ENCODE peak calls at places on chromosomes 2 and 18, in four cellular contexts. U is WTC11, V is GM12878, J is HepG2. O is an unnamed sample.
A peak's percentile ranks its signal among the peaks of the same experiment; 100 is the strongest.

GRCh38 chr2:216083464-216084279 is 2.0 kb downstream of the TMEM169 start:
- DNase-seq in U (peak; percentile 47), V (no peak), J (peak; percentile 70), O (peak; percentile 20)

GRCh38 chr2:9797681-9798556 is 45.4 kb upstream of the TAF1B start:
- DNase-seq in J (peak; percentile 57), V (no peak), U (no peak), O (no peak)

GRCh38 chr18:28837100-28837499 is 660.2 kb upstream of the CDH2 start:
- DNase-seq in V (no peak), U (no peak), J (no peak), O (no peak)

GRCh38 chr18:39799010-39799409 is 2156.0 kb upstream of the PIK3C3 start:
- DNase-seq in U (no peak), V (no peak), J (no peak), O (no peak)

GRCh38 chr2:65383571-65384488 is 48.6 kb downstream of the SPRED2 start:
- DNase-seq in V (no peak), U (no peak), J (no peak), O (no peak)

GRCh38 chr2:45301307-45302010 is 292.2 kb upstream of the SIX2 start:
- DNase-seq in U (no peak), V (no peak), J (no peak), O (no peak)

GRCh38 chr2:173793649-173794565 is 171.3 kb downstream of the SP3 start:
- DNase-seq in J (no peak), V (no peak), U (no peak), O (no peak)

GRCh38 chr2:101788995-101789970 is 91.8 kb downstream of the MAP4K4 start:
- DNase-seq in J (peak; percentile 78), U (no peak), V (no peak), O (no peak)

GRCh38 chr2:1910562-1911256 is 166.4 kb upstream of the PXDN start:
- DNase-seq in U (no peak), J (no peak), V (no peak), O (no peak)

GRCh38 chr2:24566630-24567029 is 75.6 kb downstream of the NCOA1 start:
- DNase-seq in J (no peak), U (no peak), V (no peak), O (no peak)

GRCh38 chr2:126733795-126734194 is 77.8 kb downstream of the GYPC start:
- DNase-seq in V (no peak), U (no peak), J (no peak), O (no peak)

GRCh38 chr2:181397331-181397730 is 59.9 kb upstream of the ITGA4 start:
- DNase-seq in V (no peak), J (no peak), U (no peak), O (no peak)

GRCh38 chr2:25274868-25275574 is 66.7 kb downstream of the DNMT3A start:
- DNase-seq in V (no peak), U (no peak), J (no peak), O (peak; percentile 26)

GRCh38 chr2:73072416-73072815 is 904 bp upstream of the SFXN5 start:
- DNase-seq in V (no peak), J (no peak), U (no peak), O (no peak)

GRCh38 chr18:9933865-9934264 is 20.0 kb downstream of the VAPA start:
- DNase-seq in V (no peak), U (no peak), J (no peak), O (no peak)

GRCh38 chr2:12514631-12515437 is 201.9 kb upstream of the TRIB2 start:
- DNase-seq in J (peak; percentile 86), V (no peak), U (no peak), O (no peak)

GRCh38 chr2:237202288-237203030 is 116.8 kb downstream of the COPS8 start:
- DNase-seq in U (no peak), V (no peak), J (no peak), O (no peak)

GRCh38 chr18:55013086-55013485 is 53.8 kb upstream of the CCDC68 start:
- DNase-seq in V (no peak), U (no peak), J (no peak), O (no peak)

GRCh38 chr2:96819101-96819875 is 3.2 kb downstream of the CNNM3 start:
- DNase-seq in V (no peak), J (peak; percentile 98), U (no peak), O (peak; percentile 60)

GRCh38 chr18:47756364-47757016 is 174.0 kb downstream of the SMAD2 start:
- DNase-seq in U (peak; percentile 83), V (no peak), J (peak; percentile 46), O (peak; percentile 56)

GRCh38 chr2:26621469-26622199 is 19.5 kb downstream of the CIB4 start:
- DNase-seq in J (no peak), V (no peak), U (no peak), O (no peak)

GRCh38 chr2:95074663-95075439 is 46.8 kb downstream of the MRPS5 start:
- DNase-seq in U (no peak), J (no peak), V (no peak), O (no peak)

GRCh38 chr18:42242758-42243157 is 287.7 kb downstream of the PIK3C3 start:
- DNase-seq in V (no peak), U (no peak), J (peak; percentile 60), O (no peak)

GRCh38 chr2:198308368-198308767 is 504.0 kb downstream of the PLCL1 start:
- DNase-seq in U (no peak), J (no peak), V (no peak), O (no peak)

GRCh38 chr18:40949138-40949949 is 1005.7 kb upstream of the PIK3C3 start:
- DNase-seq in U (no peak), V (no peak), J (no peak), O (no peak)

GRCh38 chr2:71609029-71609428 is 155.7 kb downstream of the DYSF start:
- DNase-seq in V (no peak), J (no peak), U (peak; percentile 3), O (no peak)

GRCh38 chr2:231188506-231189170 is 9.8 kb upstream of the ARMC9 start:
- DNase-seq in J (no peak), V (no peak), U (no peak), O (no peak)

GRCh38 chr2:1727101-1727771 is 17.1 kb downstream of the PXDN start:
- DNase-seq in J (no peak), V (no peak), U (no peak), O (no peak)

GRCh38 chr2:7860693-7861092 is 821.2 kb upstream of the ID2 start:
- DNase-seq in J (no peak), V (no peak), U (no peak), O (no peak)

GRCh38 chr18:46413684-46414083 is 243.3 kb downstream of the LOXHD1 start:
- DNase-seq in U (no peak), V (no peak), J (no peak), O (no peak)

GRCh38 chr18:12046046-12046750 is 47.4 kb upstream of the ANKRD62 start:
- DNase-seq in J (peak; percentile 21), V (no peak), U (no peak), O (no peak)

GRCh38 chr2:119324748-119325270 is 41.8 kb downstream of the C2orf76 start:
- DNase-seq in J (no peak), V (no peak), U (no peak), O (no peak)

GRCh38 chr2:10305715-10306114 is 3.0 kb downstream of the HPCAL1 start:
- DNase-seq in V (no peak), J (peak; percentile 60), U (peak; percentile 55), O (no peak)

GRCh38 chr18:58525928-58526424 is 102.9 kb downstream of the ALPK2 start:
- DNase-seq in U (no peak), J (no peak), V (peak; percentile 64), O (no peak)

GRCh38 chr2:232815569-232815968 is 39.2 kb upstream of the KCNJ13 start:
- DNase-seq in U (no peak), J (no peak), V (no peak), O (no peak)

GRCh38 chr2:232817756-232818155 is 41.4 kb upstream of the KCNJ13 start:
- DNase-seq in U (no peak), J (no peak), V (no peak), O (no peak)

GRCh38 chr2:232816656-232817055 is 40.3 kb upstream of the KCNJ13 start:
- DNase-seq in J (no peak), U (no peak), V (no peak), O (no peak)
- TF ChIP-seq CREM in J (no peak), U (no peak), V (no peak), O (no peak)

GRCh38 chr2:46326231-46326980 is 29.2 kb downstream of the EPAS1 start:
- DNase-seq in V (no peak), U (no peak), J (peak; percentile 93), O (peak; percentile 54)
- TF ChIP-seq CREM in V (no peak), U (no peak), J (peak; percentile 73), O (no peak)

GRCh38 chr2:128457716-128458115 is 139.0 kb upstream of the HS6ST1 start:
- DNase-seq in J (no peak), U (no peak), V (no peak), O (no peak)
- TF ChIP-seq CREM in J (no peak), U (no peak), V (no peak), O (no peak)

DNA sequence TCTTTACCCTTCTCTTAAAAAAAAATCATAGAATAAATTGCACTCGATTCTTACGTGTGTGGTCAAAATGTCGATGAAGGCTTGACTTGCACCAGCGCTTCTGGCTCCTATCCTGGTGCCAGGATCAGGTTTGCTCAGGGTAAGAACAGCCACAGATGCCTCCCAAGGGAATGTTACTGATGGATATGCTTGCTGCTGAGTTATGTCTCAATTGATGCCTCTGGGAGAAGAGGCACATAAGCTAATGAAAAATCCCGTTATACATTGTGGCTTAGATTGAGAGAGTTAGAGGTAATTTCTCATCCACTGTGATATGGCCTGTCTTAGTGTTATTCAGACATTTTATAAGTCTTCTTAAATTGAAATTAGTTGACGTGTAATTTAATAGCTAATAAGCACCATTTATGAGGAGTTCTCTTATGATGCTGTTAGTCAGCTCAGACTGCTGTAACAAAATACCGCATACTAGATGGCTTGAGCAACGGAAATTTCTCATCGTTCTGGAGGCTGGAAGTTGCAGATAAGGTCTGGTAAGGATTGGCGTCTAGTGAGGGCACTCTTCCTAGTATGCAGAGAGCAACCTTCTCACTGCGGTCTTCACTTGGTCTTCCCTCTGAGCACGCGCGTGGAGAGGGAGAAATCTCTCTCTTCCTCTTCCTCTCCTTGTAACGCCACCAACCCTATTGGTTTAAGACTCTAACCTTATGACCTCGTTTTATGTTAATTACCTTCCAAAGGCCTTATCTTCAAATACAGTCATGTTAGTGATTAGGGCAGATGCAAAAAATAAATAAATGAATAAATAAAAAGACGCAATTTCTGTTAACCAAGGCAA is 116.6 kb upstream of the NOSTRIN start:
- DNase-seq in J (no peak), U (no peak), V (no peak), O (peak; percentile 23)
- TF ChIP-seq CREM in J (no peak), U (no peak), V (no peak), O (peak; percentile 66)

GRCh38 chr2:164328310-164328709 is 293.0 kb downstream of the GRB14 start:
- DNase-seq in V (no peak), U (no peak), J (no peak), O (no peak)
- TF ChIP-seq CREM in V (no peak), U (no peak), J (no peak), O (no peak)